ENCODE peak calls at places on chromosome 3, in six cellular contexts. One of them, this sample, is unnamed.

GRCh38 chr3:72127843-72128242 is 342.9 kb upstream of the PROK2 start:
- DNase-seq in activated CD4-positive, alpha-beta T cell treated with anti-CD3 and anti-CD28 coated beads for 24 hours: no peak
- DNase-seq in stimulated activated CD8-positive, alpha-beta memory T cell treated with anti-CD3 and anti-CD28 coated beads, Interleukin-12 subunit alpha, Interleukin-12 subunit beta, amount 100 ng/mL, for 4 hours: no peak
- DNase-seq in stimulated activated CD4-positive, alpha-beta T cell treated with anti-CD3 and anti-CD28 coated beads, Interleukin-2, amount 100 ng/mL, for 48 hours: no peak
- DNase-seq in T follicular helper cell: no peak
- DNase-seq in left colon: no peak
- DNase-seq in this sample: no peak

GRCh38 chr3:132071043-132071442 is 36.2 kb upstream of the CPNE4 start:
- DNase-seq in stimulated activated CD8-positive, alpha-beta memory T cell treated with anti-CD3 and anti-CD28 coated beads, Interleukin-12 subunit alpha, Interleukin-12 subunit beta, amount 100 ng/mL, for 4 hours: no peak
- DNase-seq in left colon: no peak
- DNase-seq in stimulated activated CD4-positive, alpha-beta T cell treated with anti-CD3 and anti-CD28 coated beads, Interleukin-2, amount 100 ng/mL, for 48 hours: no peak
- DNase-seq in activated CD4-positive, alpha-beta T cell treated with anti-CD3 and anti-CD28 coated beads for 24 hours: no peak
- DNase-seq in T follicular helper cell: no peak
- DNase-seq in this sample: no peak

GRCh38 chr3:122952509-122952908 is 75.1 kb downstream of the SEMA5B start:
- DNase-seq in stimulated activated CD4-positive, alpha-beta T cell treated with anti-CD3 and anti-CD28 coated beads, Interleukin-2, amount 100 ng/mL, for 48 hours: no peak
- DNase-seq in T follicular helper cell: no peak
- DNase-seq in stimulated activated CD8-positive, alpha-beta memory T cell treated with anti-CD3 and anti-CD28 coated beads, Interleukin-12 subunit alpha, Interleukin-12 subunit beta, amount 100 ng/mL, for 4 hours: no peak
- DNase-seq in left colon: no peak
- DNase-seq in activated CD4-positive, alpha-beta T cell treated with anti-CD3 and anti-CD28 coated beads for 24 hours: no peak
- DNase-seq in this sample: no peak

GRCh38 chr3:34683851-34684250 is 885.4 kb downstream of the PDCD6IP start:
- DNase-seq in T follicular helper cell: peak; percentile 4
- DNase-seq in stimulated activated CD8-positive, alpha-beta memory T cell treated with anti-CD3 and anti-CD28 coated beads, Interleukin-12 subunit alpha, Interleukin-12 subunit beta, amount 100 ng/mL, for 4 hours: no peak
- DNase-seq in left colon: peak; percentile 85
- DNase-seq in activated CD4-positive, alpha-beta T cell treated with anti-CD3 and anti-CD28 coated beads for 24 hours: no peak
- DNase-seq in stimulated activated CD4-positive, alpha-beta T cell treated with anti-CD3 and anti-CD28 coated beads, Interleukin-2, amount 100 ng/mL, for 48 hours: peak; percentile 5
- DNase-seq in this sample: no peak

GRCh38 chr3:139260041-139260486 is 83.8 kb upstream of the MRPS22 start:
- DNase-seq in T follicular helper cell: no peak
- DNase-seq in stimulated activated CD8-positive, alpha-beta memory T cell treated with anti-CD3 and anti-CD28 coated beads, Interleukin-12 subunit alpha, Interleukin-12 subunit beta, amount 100 ng/mL, for 4 hours: no peak
- DNase-seq in left colon: no peak
- DNase-seq in activated CD4-positive, alpha-beta T cell treated with anti-CD3 and anti-CD28 coated beads for 24 hours: no peak
- DNase-seq in stimulated activated CD4-positive, alpha-beta T cell treated with anti-CD3 and anti-CD28 coated beads, Interleukin-2, amount 100 ng/mL, for 48 hours: no peak
- DNase-seq in this sample: no peak

GRCh38 chr3:39990532-39990931 is 181.1 kb downstream of the MYRIP start:
- DNase-seq in stimulated activated CD8-positive, alpha-beta memory T cell treated with anti-CD3 and anti-CD28 coated beads, Interleukin-12 subunit alpha, Interleukin-12 subunit beta, amount 100 ng/mL, for 4 hours: no peak
- DNase-seq in activated CD4-positive, alpha-beta T cell treated with anti-CD3 and anti-CD28 coated beads for 24 hours: no peak
- DNase-seq in T follicular helper cell: no peak
- DNase-seq in left colon: peak; percentile 44
- DNase-seq in stimulated activated CD4-positive, alpha-beta T cell treated with anti-CD3 and anti-CD28 coated beads, Interleukin-2, amount 100 ng/mL, for 48 hours: peak; percentile 11
- DNase-seq in this sample: no peak

GRCh38 chr3:30320392-30320791 is 286.0 kb upstream of the TGFBR2 start:
- DNase-seq in left colon: no peak
- DNase-seq in T follicular helper cell: no peak
- DNase-seq in activated CD4-positive, alpha-beta T cell treated with anti-CD3 and anti-CD28 coated beads for 24 hours: no peak
- DNase-seq in stimulated activated CD4-positive, alpha-beta T cell treated with anti-CD3 and anti-CD28 coated beads, Interleukin-2, amount 100 ng/mL, for 48 hours: no peak
- DNase-seq in stimulated activated CD8-positive, alpha-beta memory T cell treated with anti-CD3 and anti-CD28 coated beads, Interleukin-12 subunit alpha, Interleukin-12 subunit beta, amount 100 ng/mL, for 4 hours: no peak
- DNase-seq in this sample: no peak

GRCh38 chr3:127827808-127828207 is 5.5 kb upstream of the MGLL start:
- DNase-seq in stimulated activated CD4-positive, alpha-beta T cell treated with anti-CD3 and anti-CD28 coated beads, Interleukin-2, amount 100 ng/mL, for 48 hours: no peak
- DNase-seq in left colon: no peak
- DNase-seq in activated CD4-positive, alpha-beta T cell treated with anti-CD3 and anti-CD28 coated beads for 24 hours: no peak
- DNase-seq in stimulated activated CD8-positive, alpha-beta memory T cell treated with anti-CD3 and anti-CD28 coated beads, Interleukin-12 subunit alpha, Interleukin-12 subunit beta, amount 100 ng/mL, for 4 hours: no peak
- DNase-seq in T follicular helper cell: no peak
- DNase-seq in this sample: no peak

GRCh38 chr3:106337116-106337515 is 468.3 kb upstream of the CBLB start:
- DNase-seq in stimulated activated CD8-positive, alpha-beta memory T cell treated with anti-CD3 and anti-CD28 coated beads, Interleukin-12 subunit alpha, Interleukin-12 subunit beta, amount 100 ng/mL, for 4 hours: no peak
- DNase-seq in T follicular helper cell: no peak
- DNase-seq in stimulated activated CD4-positive, alpha-beta T cell treated with anti-CD3 and anti-CD28 coated beads, Interleukin-2, amount 100 ng/mL, for 48 hours: no peak
- DNase-seq in activated CD4-positive, alpha-beta T cell treated with anti-CD3 and anti-CD28 coated beads for 24 hours: no peak
- DNase-seq in left colon: no peak
- DNase-seq in this sample: no peak

GRCh38 chr3:134312873-134313838 is 61.1 kb downstream of the AMOTL2 start:
- DNase-seq in left colon: peak; percentile 62
- DNase-seq in stimulated activated CD8-positive, alpha-beta memory T cell treated with anti-CD3 and anti-CD28 coated beads, Interleukin-12 subunit alpha, Interleukin-12 subunit beta, amount 100 ng/mL, for 4 hours: no peak
- DNase-seq in T follicular helper cell: no peak
- DNase-seq in activated CD4-positive, alpha-beta T cell treated with anti-CD3 and anti-CD28 coated beads for 24 hours: no peak
- DNase-seq in stimulated activated CD4-positive, alpha-beta T cell treated with anti-CD3 and anti-CD28 coated beads, Interleukin-2, amount 100 ng/mL, for 48 hours: no peak
- DNase-seq in this sample: no peak

GRCh38 chr3:113985526-113985925 is 37.7 kb downstream of the ZDHHC23 start:
- DNase-seq in activated CD4-positive, alpha-beta T cell treated with anti-CD3 and anti-CD28 coated beads for 24 hours: no peak
- DNase-seq in stimulated activated CD4-positive, alpha-beta T cell treated with anti-CD3 and anti-CD28 coated beads, Interleukin-2, amount 100 ng/mL, for 48 hours: no peak
- DNase-seq in T follicular helper cell: no peak
- DNase-seq in stimulated activated CD8-positive, alpha-beta memory T cell treated with anti-CD3 and anti-CD28 coated beads, Interleukin-12 subunit alpha, Interleukin-12 subunit beta, amount 100 ng/mL, for 4 hours: no peak
- DNase-seq in left colon: no peak
- DNase-seq in this sample: no peak

GRCh38 chr3:176759815-176760506 is 437.3 kb downstream of the TBL1XR1 start:
- DNase-seq in activated CD4-positive, alpha-beta T cell treated with anti-CD3 and anti-CD28 coated beads for 24 hours: no peak
- DNase-seq in left colon: no peak
- DNase-seq in stimulated activated CD8-positive, alpha-beta memory T cell treated with anti-CD3 and anti-CD28 coated beads, Interleukin-12 subunit alpha, Interleukin-12 subunit beta, amount 100 ng/mL, for 4 hours: no peak
- DNase-seq in stimulated activated CD4-positive, alpha-beta T cell treated with anti-CD3 and anti-CD28 coated beads, Interleukin-2, amount 100 ng/mL, for 48 hours: no peak
- DNase-seq in T follicular helper cell: no peak
- DNase-seq in this sample: no peak

GRCh38 chr3:124826703-124827102 is 60.5 kb downstream of the ITGB5 start:
- DNase-seq in left colon: no peak
- DNase-seq in stimulated activated CD4-positive, alpha-beta T cell treated with anti-CD3 and anti-CD28 coated beads, Interleukin-2, amount 100 ng/mL, for 48 hours: no peak
- DNase-seq in stimulated activated CD8-positive, alpha-beta memory T cell treated with anti-CD3 and anti-CD28 coated beads, Interleukin-12 subunit alpha, Interleukin-12 subunit beta, amount 100 ng/mL, for 4 hours: no peak
- DNase-seq in T follicular helper cell: no peak
- DNase-seq in activated CD4-positive, alpha-beta T cell treated with anti-CD3 and anti-CD28 coated beads for 24 hours: no peak
- DNase-seq in this sample: no peak

GRCh38 chr3:152177757-152178156 is 91.0 kb upstream of the MBNL1 start:
- DNase-seq in stimulated activated CD4-positive, alpha-beta T cell treated with anti-CD3 and anti-CD28 coated beads, Interleukin-2, amount 100 ng/mL, for 48 hours: no peak
- DNase-seq in left colon: no peak
- DNase-seq in T follicular helper cell: no peak
- DNase-seq in stimulated activated CD8-positive, alpha-beta memory T cell treated with anti-CD3 and anti-CD28 coated beads, Interleukin-12 subunit alpha, Interleukin-12 subunit beta, amount 100 ng/mL, for 4 hours: no peak
- DNase-seq in activated CD4-positive, alpha-beta T cell treated with anti-CD3 and anti-CD28 coated beads for 24 hours: no peak
- DNase-seq in this sample: no peak

GRCh38 chr3:171838218-171838720 is 4.9 kb upstream of the TMEM212 start:
- DNase-seq in stimulated activated CD8-positive, alpha-beta memory T cell treated with anti-CD3 and anti-CD28 coated beads, Interleukin-12 subunit alpha, Interleukin-12 subunit beta, amount 100 ng/mL, for 4 hours: no peak
- DNase-seq in stimulated activated CD4-positive, alpha-beta T cell treated with anti-CD3 and anti-CD28 coated beads, Interleukin-2, amount 100 ng/mL, for 48 hours: no peak
- DNase-seq in left colon: no peak
- DNase-seq in T follicular helper cell: no peak
- DNase-seq in activated CD4-positive, alpha-beta T cell treated with anti-CD3 and anti-CD28 coated beads for 24 hours: no peak
- DNase-seq in this sample: no peak

GRCh38 chr3:57164606-57165573 is at the start of gene IL17RD:
- DNase-seq in activated CD4-positive, alpha-beta T cell treated with anti-CD3 and anti-CD28 coated beads for 24 hours: peak; percentile 39
- DNase-seq in stimulated activated CD8-positive, alpha-beta memory T cell treated with anti-CD3 and anti-CD28 coated beads, Interleukin-12 subunit alpha, Interleukin-12 subunit beta, amount 100 ng/mL, for 4 hours: peak; percentile 25
- DNase-seq in left colon: peak; percentile 85
- DNase-seq in T follicular helper cell: peak; percentile 17
- DNase-seq in stimulated activated CD4-positive, alpha-beta T cell treated with anti-CD3 and anti-CD28 coated beads, Interleukin-2, amount 100 ng/mL, for 48 hours: peak; percentile 60
- DNase-seq in this sample: no peak

GRCh38 chr3:31968927-31969418 is 12.1 kb downstream of the OSBPL10 start:
- DNase-seq in stimulated activated CD8-positive, alpha-beta memory T cell treated with anti-CD3 and anti-CD28 coated beads, Interleukin-12 subunit alpha, Interleukin-12 subunit beta, amount 100 ng/mL, for 4 hours: no peak
- DNase-seq in T follicular helper cell: no peak
- DNase-seq in stimulated activated CD4-positive, alpha-beta T cell treated with anti-CD3 and anti-CD28 coated beads, Interleukin-2, amount 100 ng/mL, for 48 hours: no peak
- DNase-seq in activated CD4-positive, alpha-beta T cell treated with anti-CD3 and anti-CD28 coated beads for 24 hours: no peak
- DNase-seq in left colon: no peak
- DNase-seq in this sample: no peak

GRCh38 chr3:109224333-109224732 is 87.8 kb downstream of the C3orf85 start:
- DNase-seq in stimulated activated CD8-positive, alpha-beta memory T cell treated with anti-CD3 and anti-CD28 coated beads, Interleukin-12 subunit alpha, Interleukin-12 subunit beta, amount 100 ng/mL, for 4 hours: no peak
- DNase-seq in left colon: peak; percentile 72
- DNase-seq in activated CD4-positive, alpha-beta T cell treated with anti-CD3 and anti-CD28 coated beads for 24 hours: no peak
- DNase-seq in T follicular helper cell: no peak
- DNase-seq in stimulated activated CD4-positive, alpha-beta T cell treated with anti-CD3 and anti-CD28 coated beads, Interleukin-2, amount 100 ng/mL, for 48 hours: no peak
- DNase-seq in this sample: no peak

GRCh38 chr3:29441020-29441324 is 160.1 kb downstream of the RBMS3 start:
- DNase-seq in stimulated activated CD8-positive, alpha-beta memory T cell treated with anti-CD3 and anti-CD28 coated beads, Interleukin-12 subunit alpha, Interleukin-12 subunit beta, amount 100 ng/mL, for 4 hours: no peak
- DNase-seq in T follicular helper cell: no peak
- DNase-seq in activated CD4-positive, alpha-beta T cell treated with anti-CD3 and anti-CD28 coated beads for 24 hours: no peak
- DNase-seq in stimulated activated CD4-positive, alpha-beta T cell treated with anti-CD3 and anti-CD28 coated beads, Interleukin-2, amount 100 ng/mL, for 48 hours: no peak
- DNase-seq in left colon: no peak
- DNase-seq in this sample: no peak

GRCh38 chr3:125128861-125129501 is 73.2 kb upstream of the HEG1 start:
- DNase-seq in T follicular helper cell: no peak
- DNase-seq in stimulated activated CD4-positive, alpha-beta T cell treated with anti-CD3 and anti-CD28 coated beads, Interleukin-2, amount 100 ng/mL, for 48 hours: no peak
- DNase-seq in left colon: no peak
- DNase-seq in activated CD4-positive, alpha-beta T cell treated with anti-CD3 and anti-CD28 coated beads for 24 hours: no peak
- DNase-seq in stimulated activated CD8-positive, alpha-beta memory T cell treated with anti-CD3 and anti-CD28 coated beads, Interleukin-12 subunit alpha, Interleukin-12 subunit beta, amount 100 ng/mL, for 4 hours: no peak
- DNase-seq in this sample: no peak

GRCh38 chr3:138332472-138333073 is 2.9 kb upstream of the NME9 start:
- DNase-seq in stimulated activated CD8-positive, alpha-beta memory T cell treated with anti-CD3 and anti-CD28 coated beads, Interleukin-12 subunit alpha, Interleukin-12 subunit beta, amount 100 ng/mL, for 4 hours: no peak
- DNase-seq in left colon: no peak
- DNase-seq in stimulated activated CD4-positive, alpha-beta T cell treated with anti-CD3 and anti-CD28 coated beads, Interleukin-2, amount 100 ng/mL, for 48 hours: no peak
- DNase-seq in activated CD4-positive, alpha-beta T cell treated with anti-CD3 and anti-CD28 coated beads for 24 hours: no peak
- DNase-seq in T follicular helper cell: no peak
- DNase-seq in this sample: no peak

GRCh38 chr3:138494607-138494929 is 60.2 kb downstream of the ESYT3 start:
- DNase-seq in stimulated activated CD4-positive, alpha-beta T cell treated with anti-CD3 and anti-CD28 coated beads, Interleukin-2, amount 100 ng/mL, for 48 hours: no peak
- DNase-seq in T follicular helper cell: no peak
- DNase-seq in left colon: no peak
- DNase-seq in activated CD4-positive, alpha-beta T cell treated with anti-CD3 and anti-CD28 coated beads for 24 hours: no peak
- DNase-seq in stimulated activated CD8-positive, alpha-beta memory T cell treated with anti-CD3 and anti-CD28 coated beads, Interleukin-12 subunit alpha, Interleukin-12 subunit beta, amount 100 ng/mL, for 4 hours: no peak
- DNase-seq in this sample: no peak

GRCh38 chr3:187974857-187975257 is 179.1 kb upstream of the LPP start:
- DNase-seq in T follicular helper cell: no peak
- DNase-seq in stimulated activated CD8-positive, alpha-beta memory T cell treated with anti-CD3 and anti-CD28 coated beads, Interleukin-12 subunit alpha, Interleukin-12 subunit beta, amount 100 ng/mL, for 4 hours: no peak
- DNase-seq in left colon: no peak
- DNase-seq in stimulated activated CD4-positive, alpha-beta T cell treated with anti-CD3 and anti-CD28 coated beads, Interleukin-2, amount 100 ng/mL, for 48 hours: no peak
- DNase-seq in activated CD4-positive, alpha-beta T cell treated with anti-CD3 and anti-CD28 coated beads for 24 hours: no peak
- DNase-seq in this sample: no peak

GRCh38 chr3:126445506-126445905 is 30.2 kb downstream of the ZXDC start:
- DNase-seq in stimulated activated CD8-positive, alpha-beta memory T cell treated with anti-CD3 and anti-CD28 coated beads, Interleukin-12 subunit alpha, Interleukin-12 subunit beta, amount 100 ng/mL, for 4 hours: no peak
- DNase-seq in T follicular helper cell: no peak
- DNase-seq in stimulated activated CD4-positive, alpha-beta T cell treated with anti-CD3 and anti-CD28 coated beads, Interleukin-2, amount 100 ng/mL, for 48 hours: no peak
- DNase-seq in activated CD4-positive, alpha-beta T cell treated with anti-CD3 and anti-CD28 coated beads for 24 hours: no peak
- DNase-seq in left colon: no peak
- DNase-seq in this sample: no peak

GRCh38 chr3:15521573-15521965 is at the start of gene COLQ:
- DNase-seq in stimulated activated CD4-positive, alpha-beta T cell treated with anti-CD3 and anti-CD28 coated beads, Interleukin-2, amount 100 ng/mL, for 48 hours: no peak
- DNase-seq in stimulated activated CD8-positive, alpha-beta memory T cell treated with anti-CD3 and anti-CD28 coated beads, Interleukin-12 subunit alpha, Interleukin-12 subunit beta, amount 100 ng/mL, for 4 hours: no peak
- DNase-seq in left colon: no peak
- DNase-seq in activated CD4-positive, alpha-beta T cell treated with anti-CD3 and anti-CD28 coated beads for 24 hours: no peak
- DNase-seq in T follicular helper cell: no peak
- DNase-seq in this sample: no peak

GRCh38 chr3:40653878-40654277 is 129.1 kb downstream of the ZNF621 start:
- DNase-seq in left colon: no peak
- DNase-seq in stimulated activated CD8-positive, alpha-beta memory T cell treated with anti-CD3 and anti-CD28 coated beads, Interleukin-12 subunit alpha, Interleukin-12 subunit beta, amount 100 ng/mL, for 4 hours: no peak
- DNase-seq in activated CD4-positive, alpha-beta T cell treated with anti-CD3 and anti-CD28 coated beads for 24 hours: no peak
- DNase-seq in T follicular helper cell: no peak
- DNase-seq in stimulated activated CD4-positive, alpha-beta T cell treated with anti-CD3 and anti-CD28 coated beads, Interleukin-2, amount 100 ng/mL, for 48 hours: no peak
- DNase-seq in this sample: no peak